ENCODE peak calls at places on chromosomes 2 and 18, in four cellular contexts. One of them, this sample, is unnamed.

GRCh38 chr18:376307-376706 is 108.5 kb upstream of the THOC1 start:
- DNase-seq in right atrium auricular region: no peak
- DNase-seq in neuronal stem cell: no peak
- DNase-seq in hepatocyte: no peak
- DNase-seq in this sample: no peak

GRCh38 chr2:72222829-72223564 is 75.3 kb upstream of the CYP26B1 start:
- DNase-seq in hepatocyte: no peak
- DNase-seq in right atrium auricular region: no peak
- DNase-seq in neuronal stem cell: no peak
- DNase-seq in this sample: no peak

GRCh38 chr2:95158891-95159619 is 593 bp downstream of the ZNF514 start:
- DNase-seq in neuronal stem cell: peak; percentile 18
- DNase-seq in hepatocyte: peak; percentile 62
- DNase-seq in right atrium auricular region: no peak
- DNase-seq in this sample: no peak

GRCh38 chr2:14626873-14627272 is 5.6 kb upstream of the LRATD1 start:
- DNase-seq in neuronal stem cell: no peak
- DNase-seq in hepatocyte: peak; percentile 12
- DNase-seq in right atrium auricular region: no peak
- DNase-seq in this sample: no peak

GRCh38 chr18:24937624-24938285 is 414.2 kb downstream of the ZNF521 start:
- DNase-seq in hepatocyte: no peak
- DNase-seq in neuronal stem cell: no peak
- DNase-seq in right atrium auricular region: no peak
- DNase-seq in this sample: no peak

GRCh38 chr2:157891630-157892016 is 15.5 kb upstream of the ACVR1 start:
- DNase-seq in neuronal stem cell: no peak
- DNase-seq in right atrium auricular region: no peak
- DNase-seq in hepatocyte: no peak
- DNase-seq in this sample: no peak

GRCh38 chr2:30465171-30465545 is 18.1 kb downstream of the LCLAT1 start:
- DNase-seq in right atrium auricular region: no peak
- DNase-seq in hepatocyte: no peak
- DNase-seq in neuronal stem cell: no peak
- DNase-seq in this sample: no peak

GRCh38 chr18:29226201-29226600 is 1049.3 kb upstream of the CDH2 start:
- DNase-seq in neuronal stem cell: no peak
- DNase-seq in right atrium auricular region: no peak
- DNase-seq in hepatocyte: peak; percentile 5
- DNase-seq in this sample: no peak

GRCh38 chr2:234679766-234680687 is 183.1 kb upstream of the ARL4C start:
- DNase-seq in right atrium auricular region: peak; percentile 83
- DNase-seq in hepatocyte: peak; percentile 66
- DNase-seq in neuronal stem cell: no peak
- DNase-seq in this sample: peak; percentile 99

GRCh38 chr2:142944721-142945120 is 67.3 kb downstream of the KYNU start:
- DNase-seq in hepatocyte: no peak
- DNase-seq in right atrium auricular region: no peak
- DNase-seq in neuronal stem cell: no peak
- DNase-seq in this sample: no peak

GRCh38 chr2:104487381-104487780 is 366.5 kb upstream of the POU3F3 start:
- DNase-seq in right atrium auricular region: no peak
- DNase-seq in neuronal stem cell: no peak
- DNase-seq in hepatocyte: no peak
- DNase-seq in this sample: no peak

DNA sequence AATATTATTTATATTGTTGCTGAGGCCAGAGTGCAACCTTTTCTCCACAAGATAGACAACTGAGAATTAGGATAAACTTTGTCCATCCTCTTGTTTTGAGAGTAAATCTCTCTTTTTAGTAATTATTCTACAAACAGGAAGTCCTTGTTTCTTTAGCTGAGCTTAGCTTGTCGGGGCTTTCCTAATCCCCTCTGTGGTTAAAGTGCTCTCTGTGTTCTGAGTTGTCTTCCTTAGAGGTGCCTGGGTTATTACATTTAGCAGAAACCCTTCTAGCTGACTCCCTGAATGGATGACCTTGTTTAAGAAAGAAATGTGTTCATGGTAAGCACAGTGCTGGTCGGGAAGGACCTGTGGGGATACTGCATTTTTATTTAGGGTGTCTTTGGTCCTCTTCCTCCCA is 12.7 kb downstream of the USP39 start:
- DNase-seq in neuronal stem cell: no peak
- DNase-seq in hepatocyte: no peak
- DNase-seq in right atrium auricular region: no peak
- DNase-seq in this sample: no peak
- H3K36me3 ChIP-seq in neuronal stem cell: peaks cover 35% of the 10 kb centered on the region
- H3K36me3 ChIP-seq in hepatocyte: no peaks in the 10 kb centered on the region
- H3K36me3 ChIP-seq in right atrium auricular region: peaks cover 99% of the 10 kb centered on the region
- H3K36me3 ChIP-seq in this sample: peaks cover 27% of the 10 kb centered on the region

GRCh38 chr18:77099501-77100370 is 32.8 kb downstream of the MBP start:
- DNase-seq in right atrium auricular region: no peak
- DNase-seq in neuronal stem cell: no peak
- DNase-seq in hepatocyte: no peak
- DNase-seq in this sample: no peak

GRCh38 chr18:77100751-77101355 is 31.7 kb downstream of the MBP start:
- DNase-seq in right atrium auricular region: no peak
- DNase-seq in neuronal stem cell: no peak
- DNase-seq in hepatocyte: no peak
- DNase-seq in this sample: no peak

GRCh38 chr18:77103181-77103875 is 29.3 kb downstream of the MBP start:
- DNase-seq in right atrium auricular region: peak; percentile 73
- DNase-seq in hepatocyte: no peak
- DNase-seq in neuronal stem cell: no peak
- DNase-seq in this sample: no peak

GRCh38 chr18:77102246-77103040 is 30.1 kb downstream of the MBP start:
- DNase-seq in hepatocyte: no peak
- DNase-seq in right atrium auricular region: no peak
- DNase-seq in neuronal stem cell: no peak
- DNase-seq in this sample: peak; percentile 69

DNA sequence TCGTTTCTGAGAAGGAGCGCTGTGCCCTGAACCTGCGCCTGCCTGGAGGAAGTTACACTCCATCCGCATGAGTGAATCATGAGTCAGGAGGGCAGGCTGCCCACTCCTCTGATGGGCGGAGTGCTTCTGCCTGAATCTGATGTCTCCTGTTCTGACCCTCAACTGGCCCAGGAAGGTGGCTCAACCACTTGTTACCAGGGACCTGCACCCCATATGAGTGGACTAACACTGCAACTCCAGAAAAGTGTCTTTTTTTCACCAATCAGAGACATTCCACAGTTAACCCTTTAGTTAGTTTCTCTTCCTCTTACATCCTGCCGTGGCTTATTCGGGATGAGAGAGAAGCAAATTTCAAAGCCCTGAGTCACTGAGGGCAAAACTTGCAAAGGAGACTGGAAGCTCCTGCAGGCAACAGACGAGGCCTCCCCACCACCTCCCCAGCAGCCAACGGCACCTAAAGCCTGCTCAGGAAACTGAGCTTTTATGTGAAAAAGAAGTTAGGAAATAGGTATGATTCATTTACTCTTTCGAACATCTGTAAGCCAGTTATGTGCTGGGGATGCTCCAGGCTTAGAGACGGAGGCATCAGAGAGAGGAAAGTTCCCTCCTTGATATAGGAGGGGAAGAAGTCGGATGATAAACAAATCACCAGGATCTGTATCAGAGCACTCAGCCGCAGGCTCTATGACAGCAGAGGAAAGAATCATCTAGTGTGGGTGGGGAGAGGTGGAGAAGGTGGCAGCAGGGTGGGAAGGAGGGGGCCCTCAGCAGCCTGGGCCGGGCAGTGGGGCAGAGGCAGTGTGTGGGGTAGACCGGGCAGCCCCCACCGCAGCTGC is 31.0 kb downstream of the MBP start:
- DNase-seq in neuronal stem cell: no peak
- DNase-seq in right atrium auricular region: peak; percentile 95
- DNase-seq in hepatocyte: peak; percentile 72
- DNase-seq in this sample: peak; percentile 87
- H3K4me3 ChIP-seq in neuronal stem cell: no peak overlapping the region
- H3K4me3 ChIP-seq in right atrium auricular region: no peak overlapping the region
- H3K4me3 ChIP-seq in hepatocyte: no peak overlapping the region
- H3K4me3 ChIP-seq in this sample: no peak overlapping the region

GRCh38 chr2:130764821-130765115 is 9.4 kb downstream of the AMER3 start:
- DNase-seq in neuronal stem cell: no peak
- DNase-seq in hepatocyte: no peak
- DNase-seq in right atrium auricular region: no peak
- DNase-seq in this sample: no peak
- H3K27me3 ChIP-seq in neuronal stem cell: no peaks in the 10 kb centered on the region
- H3K27me3 ChIP-seq in hepatocyte: no peaks in the 10 kb centered on the region
- H3K27me3 ChIP-seq in right atrium auricular region: no peaks in the 10 kb centered on the region
- H3K27me3 ChIP-seq in this sample: no peaks in the 10 kb centered on the region

GRCh38 chr2:12730265-12730664 is 13.5 kb downstream of the TRIB2 start:
- DNase-seq in neuronal stem cell: no peak
- DNase-seq in right atrium auricular region: no peak
- DNase-seq in hepatocyte: no peak
- DNase-seq in this sample: no peak

GRCh38 chr2:12733846-12734245 is 17.1 kb downstream of the TRIB2 start:
- DNase-seq in neuronal stem cell: no peak
- DNase-seq in right atrium auricular region: peak; percentile 74
- DNase-seq in hepatocyte: no peak
- DNase-seq in this sample: no peak

GRCh38 chr2:12731701-12732280 is 15.1 kb downstream of the TRIB2 start:
- DNase-seq in neuronal stem cell: no peak
- DNase-seq in right atrium auricular region: no peak
- DNase-seq in hepatocyte: no peak
- DNase-seq in this sample: no peak

GRCh38 chr2:12734914-12735654 is 18.3 kb downstream of the TRIB2 start:
- DNase-seq in right atrium auricular region: no peak
- DNase-seq in hepatocyte: no peak
- DNase-seq in neuronal stem cell: no peak
- DNase-seq in this sample: no peak

GRCh38 chr2:12732663-12733062 is 15.9 kb downstream of the TRIB2 start:
- DNase-seq in hepatocyte: no peak
- DNase-seq in right atrium auricular region: peak; percentile 73
- DNase-seq in neuronal stem cell: no peak
- DNase-seq in this sample: no peak
- H3K36me3 ChIP-seq in hepatocyte: no peaks in the 10 kb centered on the region
- H3K36me3 ChIP-seq in right atrium auricular region: peaks cover 64% of the 10 kb centered on the region
- H3K36me3 ChIP-seq in neuronal stem cell: peaks cover 70% of the 10 kb centered on the region
- H3K36me3 ChIP-seq in this sample: peaks cover 35% of the 10 kb centered on the region

DNA sequence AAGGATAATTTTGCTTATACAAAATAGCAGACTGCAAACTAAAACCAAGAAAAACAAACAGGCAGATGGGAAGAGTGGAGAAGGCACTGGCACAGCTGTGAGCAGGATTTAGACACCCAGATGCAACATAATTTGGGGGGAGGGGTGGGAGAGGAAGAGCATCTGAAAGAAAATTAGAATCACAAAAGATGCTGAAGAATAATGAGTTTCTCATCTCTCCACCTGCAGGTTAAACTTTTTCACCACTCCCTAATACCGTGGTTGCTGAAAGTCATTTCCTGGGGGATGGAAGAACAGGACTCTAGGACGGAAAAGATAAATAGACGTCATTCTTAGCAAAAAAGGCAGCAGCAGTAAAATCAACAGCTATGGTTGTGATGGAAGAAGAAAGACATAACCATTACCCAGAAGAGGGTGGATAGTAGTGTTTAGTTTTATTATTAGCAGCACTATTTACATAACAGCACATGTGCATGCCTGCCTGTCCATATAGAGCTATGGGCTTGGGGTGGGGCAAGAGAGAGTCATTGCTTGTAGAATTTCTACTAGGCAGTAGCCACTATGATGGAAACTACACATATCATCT is 212.1 kb downstream of the TRIB2 start:
- DNase-seq in right atrium auricular region: no peak
- DNase-seq in hepatocyte: no peak
- DNase-seq in neuronal stem cell: no peak
- DNase-seq in this sample: no peak
- H3K4me3 ChIP-seq in right atrium auricular region: no peak overlapping the region
- H3K4me3 ChIP-seq in hepatocyte: no peak overlapping the region
- H3K4me3 ChIP-seq in neuronal stem cell: no peak overlapping the region
- H3K4me3 ChIP-seq in this sample: peak overlapping the region; percentile 13

DNA sequence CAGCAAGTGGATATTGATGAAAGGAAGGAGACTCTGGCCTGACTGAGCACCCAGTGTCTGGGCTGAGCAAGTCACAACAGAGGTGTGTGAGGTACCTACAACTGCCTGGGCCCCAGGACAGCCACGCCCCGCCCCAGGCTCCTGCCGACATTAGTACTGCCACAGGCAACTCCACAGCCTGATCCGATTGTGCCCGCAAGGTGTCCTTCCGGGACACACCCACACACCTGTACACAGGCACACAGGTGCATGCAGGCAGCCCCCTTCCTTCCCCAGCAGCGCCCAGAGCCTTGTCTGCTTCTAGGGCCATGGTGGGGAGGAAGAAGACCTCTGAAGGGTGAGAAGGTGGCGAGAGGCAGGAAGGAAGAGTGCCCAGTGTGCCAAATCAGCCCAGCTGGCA is 83.6 kb downstream of the TNS1 start:
- DNase-seq in hepatocyte: no peak
- DNase-seq in neuronal stem cell: no peak
- DNase-seq in right atrium auricular region: no peak
- DNase-seq in this sample: no peak
- H3K27me3 ChIP-seq in hepatocyte: no peaks in the 10 kb centered on the region
- H3K27me3 ChIP-seq in neuronal stem cell: no peaks in the 10 kb centered on the region
- H3K27me3 ChIP-seq in right atrium auricular region: no peaks in the 10 kb centered on the region
- H3K27me3 ChIP-seq in this sample: no peaks in the 10 kb centered on the region

GRCh38 chr2:100395532-100396350 is 21.7 kb downstream of the CHST10 start:
- DNase-seq in hepatocyte: no peak
- DNase-seq in right atrium auricular region: peak; percentile 42
- DNase-seq in neuronal stem cell: no peak
- DNase-seq in this sample: no peak
- H3K36me3 ChIP-seq in hepatocyte: no peaks in the 10 kb centered on the region
- H3K36me3 ChIP-seq in right atrium auricular region: peaks cover 31% of the 10 kb centered on the region
- H3K36me3 ChIP-seq in neuronal stem cell: peaks cover 29% of the 10 kb centered on the region
- H3K36me3 ChIP-seq in this sample: peaks cover 3% of the 10 kb centered on the region

This sample was measured in BJ.